ENCODE peak calls at places on chromosome 12, in five cellular contexts. W is colonic mucosa, C is HCT116, A is NT2/D1, Z is IMR-90. X is an unnamed sample.

GRCh38 chr12:91630118-91630517 is 447.5 kb upstream of the DCN start:
- DNase-seq in A (no peak), W (no peak), C (no peak), Z (no peak), X (no peak)

GRCh38 chr12:31234955-31235867 is 90.7 kb downstream of the SINHCAF start:
- DNase-seq in Z (peak; percentile 31), C (peak; percentile 18), A (peak; percentile 77), W (peak; percentile 24), X (peak; percentile 67)

GRCh38 chr12:77120156-77120555 is 54.8 kb upstream of the E2F7 start:
- DNase-seq in A (no peak), W (no peak), C (peak; percentile 24), Z (peak; percentile 79), X (peak; percentile 92)

GRCh38 chr12:74108729-74109128 is 428.9 kb upstream of the ATXN7L3B start:
- DNase-seq in C (no peak), W (no peak), A (no peak), Z (no peak), X (no peak)

GRCh38 chr12:126139355-126139754 is 1074.1 kb downstream of the AACS start:
- DNase-seq in W (no peak), Z (no peak), C (no peak), A (peak; percentile 5), X (no peak)

GRCh38 chr12:59111873-59112272 is 191.6 kb upstream of the LRIG3 start:
- DNase-seq in A (no peak), Z (no peak), C (no peak), W (no peak), X (no peak)

GRCh38 chr12:109069307-109070231 is 17.2 kb downstream of the USP30 start:
- DNase-seq in Z (no peak), W (peak; percentile 80), A (peak; percentile 8), C (no peak), X (no peak)

GRCh38 chr12:104457746-104458644 is 1.2 kb downstream of the CHST11 start:
- DNase-seq in A (no peak), C (no peak), Z (no peak), W (peak; percentile 24), X (peak; percentile 30)

GRCh38 chr12:25972783-25973182 is 14.3 kb downstream of the RASSF8 start:
- DNase-seq in Z (peak; percentile 79), C (no peak), W (no peak), A (no peak), X (peak; percentile 39)

GRCh38 chr12:109714913-109715244 is 1.3 kb downstream of the FAM222A start:
- DNase-seq in Z (no peak), C (no peak), W (peak; percentile 30), A (no peak), X (no peak)

GRCh38 chr12:107396991-107397390 is 288.6 kb upstream of the PWP1 start:
- DNase-seq in C (no peak), Z (no peak), A (no peak), W (no peak), X (peak; percentile 56)

GRCh38 chr12:86249856-86250255 is 6.3 kb downstream of the MGAT4C start:
- DNase-seq in Z (peak; percentile 70), W (no peak), C (no peak), A (no peak), X (no peak)

GRCh38 chr12:51322452-51322851 is 1.5 kb downstream of the BIN2 start:
- DNase-seq in C (no peak), A (no peak), Z (no peak), W (no peak), X (no peak)

GRCh38 chr12:90100619-90101018 is 392.0 kb upstream of the ATP2B1 start:
- DNase-seq in Z (no peak), W (no peak), C (no peak), A (no peak), X (peak; percentile 23)

GRCh38 chr12:90024261-90024660 is 315.6 kb upstream of the ATP2B1 start:
- DNase-seq in A (no peak), C (no peak), Z (peak; percentile 42), W (no peak), X (peak; percentile 51)

GRCh38 chr12:49646331-49646830 is 23.0 kb downstream of the PRPF40B start:
- DNase-seq in C (no peak), Z (no peak), A (no peak), W (no peak), X (no peak)

GRCh38 chr12:49813131-49813530 is 15.1 kb downstream of the NCKAP5L start:
- DNase-seq in C (no peak), A (no peak), Z (no peak), W (no peak), X (peak; percentile 25)

GRCh38 chr12:76882367-76882766 is 3.5 kb upstream of the CSRP2 start:
- DNase-seq in C (no peak), Z (no peak), W (no peak), A (no peak), X (no peak)

GRCh38 chr12:6697584-6698351 is 2.8 kb downstream of the PIANP start:
- DNase-seq in W (peak; percentile 40), Z (peak; percentile 64), C (peak; percentile 45), A (peak; percentile 79), X (peak; percentile 60)

GRCh38 chr12:117514016-117514415 is 152.6 kb upstream of the NOS1 start:
- DNase-seq in C (no peak), W (no peak), Z (no peak), A (no peak), X (no peak)

GRCh38 chr12:126087692-126088091 is 1022.5 kb downstream of the AACS start:
- DNase-seq in C (no peak), Z (no peak), A (no peak), W (no peak), X (no peak)

GRCh38 chr12:16467304-16467703 is 119.9 kb downstream of the MGST1 start:
- DNase-seq in C (no peak), W (no peak), A (no peak), Z (no peak), X (no peak)
- H3K4me3 ChIP-seq in C (no peak overlapping the region), W (no peak overlapping the region), A (no peak overlapping the region), Z (no peak overlapping the region), X (no peak overlapping the region)

GRCh38 chr12:71954861-71955260 is 16.2 kb downstream of the TPH2 start:
- DNase-seq in Z (no peak), A (no peak), W (no peak), C (no peak), X (no peak)

GRCh38 chr12:71958056-71958455 is 19.4 kb downstream of the TPH2 start:
- DNase-seq in Z (peak; percentile 65), W (no peak), C (no peak), A (no peak), X (peak; percentile 29)

GRCh38 chr12:71955946-71956345 is 17.3 kb downstream of the TPH2 start:
- DNase-seq in Z (peak; percentile 89), A (no peak), W (no peak), C (no peak), X (no peak)

GRCh38 chr12:71958457-71958856 is 19.8 kb downstream of the TPH2 start:
- DNase-seq in A (no peak), C (no peak), W (no peak), Z (peak; percentile 84), X (no peak)

DNA sequence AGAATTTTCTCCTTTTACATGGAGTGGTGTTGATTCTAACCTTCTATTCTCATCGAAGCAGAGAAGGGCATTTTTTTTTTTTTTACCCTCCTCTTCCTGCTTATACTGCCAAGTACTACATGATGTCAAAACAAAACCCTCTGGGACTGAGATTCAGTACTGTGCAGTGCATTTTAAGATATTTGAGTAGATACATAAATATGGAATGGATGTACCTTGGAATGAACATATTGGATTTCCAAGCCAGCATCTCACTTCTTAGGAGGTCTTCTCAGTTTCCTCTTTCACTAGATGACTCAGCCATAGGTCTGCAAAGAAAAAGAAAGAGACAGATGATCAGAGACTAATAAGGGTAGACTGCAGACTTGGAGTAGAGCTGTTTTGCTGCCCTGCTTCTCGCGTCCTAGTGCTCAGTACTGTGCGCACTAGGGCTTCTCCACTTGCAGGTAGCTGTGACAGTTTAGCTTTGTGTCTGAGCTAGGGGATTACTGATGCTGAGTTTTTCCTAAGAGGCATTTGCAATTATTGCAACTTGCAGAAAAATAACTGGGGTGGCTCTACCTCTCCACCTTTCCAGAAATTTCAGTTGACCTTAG is 20.4 kb downstream of the TPH2 start:
- DNase-seq in W (no peak), C (no peak), A (no peak), Z (peak; percentile 79), X (no peak)
- H3K9ac ChIP-seq in W (no peak overlapping the region), C (no peak overlapping the region), A (no peak overlapping the region), Z (no peak overlapping the region), X (no peak overlapping the region)

DNA sequence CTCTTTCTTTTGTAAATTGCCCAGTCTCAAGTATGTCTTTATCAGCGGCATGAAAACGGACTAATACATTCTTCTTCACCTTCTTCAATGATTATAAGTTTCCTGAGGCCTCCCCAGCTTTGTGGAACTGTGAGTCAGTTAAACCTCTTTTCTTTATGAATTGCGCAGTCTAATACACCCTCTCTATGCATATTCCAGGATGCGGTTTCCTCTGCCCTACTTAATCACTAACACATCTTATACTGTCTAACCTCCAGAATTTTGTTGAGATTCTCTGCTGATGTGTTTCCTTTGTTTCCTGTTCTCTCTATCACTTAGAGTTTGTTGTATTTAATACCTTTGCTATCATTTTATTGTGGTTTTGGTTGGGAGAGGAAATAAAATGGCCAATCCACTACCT is 145.4 kb downstream of the AEBP2 start:
- DNase-seq in A (no peak), Z (no peak), C (no peak), W (no peak), X (no peak)
- H3K4me3 ChIP-seq in A (no peak overlapping the region), Z (no peak overlapping the region), C (no peak overlapping the region), W (no peak overlapping the region), X (no peak overlapping the region)

GRCh38 chr12:53219956-53220856 is 11.8 kb downstream of the RARG start:
- DNase-seq in A (no peak), W (peak; percentile 80), Z (peak; percentile 78), C (peak; percentile 46), X (peak; percentile 75)

GRCh38 chr12:53217930-53218307 is 10.9 kb upstream of the ITGB7 start:
- DNase-seq in A (no peak), Z (peak; percentile 27), C (no peak), W (peak; percentile 60), X (no peak)

GRCh38 chr12:53217049-53217929 is 10.2 kb upstream of the ITGB7 start:
- DNase-seq in A (peak; percentile 72), Z (no peak), W (peak; percentile 88), C (no peak), X (peak; percentile 73)

GRCh38 chr12:53219116-53219955 is 12.3 kb upstream of the ITGB7 start:
- DNase-seq in C (no peak), A (no peak), W (peak; percentile 55), Z (peak; percentile 66), X (peak; percentile 49)

DNA sequence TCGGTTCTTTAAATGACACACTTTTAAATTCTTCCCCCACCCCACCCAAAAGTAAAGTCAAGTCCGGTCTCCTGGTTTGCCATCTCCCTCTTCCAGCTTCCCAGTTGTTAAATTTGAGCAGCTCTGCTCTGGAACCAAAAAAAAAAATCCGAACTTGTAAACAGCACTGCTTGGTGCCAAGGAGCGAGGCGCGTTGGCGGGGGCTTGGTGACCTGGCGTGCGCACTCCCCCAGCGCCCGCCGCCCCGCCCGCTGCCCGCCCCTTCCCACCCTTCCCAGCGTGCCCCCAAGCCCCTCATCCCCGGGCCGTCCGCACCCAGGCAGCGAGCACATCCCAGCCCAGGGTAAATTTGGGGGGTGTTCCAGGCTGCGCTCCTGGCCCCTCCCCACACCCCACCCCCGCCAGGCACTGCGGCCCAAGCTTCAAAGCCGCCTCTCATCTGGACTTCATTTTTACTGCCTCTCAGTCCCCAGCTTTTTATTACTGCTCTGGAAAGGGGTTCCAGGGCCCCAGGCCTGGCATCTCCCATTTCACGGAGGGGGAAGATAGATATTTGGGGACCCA is 11.6 kb upstream of the ITGB7 start:
- DNase-seq in Z (no peak), C (no peak), A (no peak), W (peak; percentile 51), X (no peak)
- H3K9ac ChIP-seq in Z (peak overlapping the region; percentile 75), C (peak overlapping the region; percentile 93), A (no peak overlapping the region), W (peak overlapping the region; percentile 93), X (peak overlapping the region; percentile 66)

GRCh38 chr12:75509621-75510020 is 1.8 kb downstream of the KRR1 start:
- DNase-seq in C (no peak), A (no peak), W (no peak), Z (no peak), X (no peak)
- H3K4me3 ChIP-seq in C (peak overlapping the region; percentile 90), A (no peak overlapping the region), W (no peak overlapping the region), Z (no peak overlapping the region), X (peak overlapping the region; percentile 87)

GRCh38 chr12:27673285-27673684 is 23.0 kb upstream of the REP15 start:
- DNase-seq in Z (no peak), W (no peak), C (no peak), A (no peak), X (no peak)
- H3K9ac ChIP-seq in Z (no peak overlapping the region), W (no peak overlapping the region), C (no peak overlapping the region), A (no peak overlapping the region), X (no peak overlapping the region)

X was measured in PC-3.